ENCODE peak calls at places on chromosomes 12 and 14, in six cellular contexts. One of them, this sample, is unnamed.

GRCh38 chr12:98575013-98575412 is 18.5 kb upstream of the SLC25A3 start:
- DNase-seq in pancreas: no peak
- DNase-seq in effector memory CD4-positive, alpha-beta T cell: no peak
- DNase-seq in endodermal cell: peak; percentile 30
- DNase-seq in A549: no peak
- DNase-seq in neural progenitor cell: no peak
- DNase-seq in this sample: no peak

GRCh38 chr14:58620011-58620410 is 17.8 kb upstream of the DACT1 start:
- DNase-seq in neural progenitor cell: no peak
- DNase-seq in pancreas: no peak
- DNase-seq in A549: no peak
- DNase-seq in endodermal cell: no peak
- DNase-seq in effector memory CD4-positive, alpha-beta T cell: no peak
- DNase-seq in this sample: no peak

GRCh38 chr14:59321184-59321952 is 132.9 kb downstream of the DAAM1 start:
- DNase-seq in endodermal cell: no peak
- DNase-seq in pancreas: no peak
- DNase-seq in A549: no peak
- DNase-seq in effector memory CD4-positive, alpha-beta T cell: no peak
- DNase-seq in neural progenitor cell: no peak
- DNase-seq in this sample: no peak

GRCh38 chr12:113413488-113413939 is 8.7 kb upstream of the SDSL start:
- DNase-seq in pancreas: no peak
- DNase-seq in effector memory CD4-positive, alpha-beta T cell: no peak
- DNase-seq in A549: peak; percentile 71
- DNase-seq in endodermal cell: peak; percentile 76
- DNase-seq in neural progenitor cell: no peak
- DNase-seq in this sample: no peak

GRCh38 chr12:70078161-70078560 is 165.1 kb upstream of the CNOT2 start:
- DNase-seq in endodermal cell: no peak
- DNase-seq in neural progenitor cell: no peak
- DNase-seq in effector memory CD4-positive, alpha-beta T cell: no peak
- DNase-seq in A549: no peak
- DNase-seq in pancreas: no peak
- DNase-seq in this sample: no peak

GRCh38 chr14:68157971-68158371 is 338.4 kb downstream of the RAD51B start:
- DNase-seq in pancreas: no peak
- DNase-seq in neural progenitor cell: no peak
- DNase-seq in endodermal cell: no peak
- DNase-seq in effector memory CD4-positive, alpha-beta T cell: no peak
- DNase-seq in A549: no peak
- DNase-seq in this sample: no peak

GRCh38 chr12:27733052-27733656 is 22.5 kb downstream of the MRPS35 start:
- DNase-seq in neural progenitor cell: peak; percentile 29
- DNase-seq in pancreas: no peak
- DNase-seq in effector memory CD4-positive, alpha-beta T cell: no peak
- DNase-seq in endodermal cell: peak; percentile 58
- DNase-seq in A549: peak; percentile 55
- DNase-seq in this sample: no peak

GRCh38 chr14:56490379-56490778 is 89.2 kb upstream of the TMEM260 start:
- DNase-seq in effector memory CD4-positive, alpha-beta T cell: no peak
- DNase-seq in neural progenitor cell: peak; percentile 71
- DNase-seq in A549: peak; percentile 40
- DNase-seq in pancreas: no peak
- DNase-seq in endodermal cell: no peak
- DNase-seq in this sample: no peak

GRCh38 chr12:22051114-22051698 is 5.2 kb downstream of the CMAS start:
- DNase-seq in endodermal cell: no peak
- DNase-seq in effector memory CD4-positive, alpha-beta T cell: no peak
- DNase-seq in A549: no peak
- DNase-seq in pancreas: no peak
- DNase-seq in neural progenitor cell: no peak
- DNase-seq in this sample: no peak

GRCh38 chr12:107251288-107251687 is 157.9 kb upstream of the CRY1 start:
- DNase-seq in pancreas: no peak
- DNase-seq in neural progenitor cell: no peak
- DNase-seq in endodermal cell: no peak
- DNase-seq in effector memory CD4-positive, alpha-beta T cell: no peak
- DNase-seq in A549: no peak
- DNase-seq in this sample: no peak

GRCh38 chr14:71852201-71852600 is 80.0 kb upstream of the RGS6 start:
- DNase-seq in A549: no peak
- DNase-seq in pancreas: no peak
- DNase-seq in effector memory CD4-positive, alpha-beta T cell: no peak
- DNase-seq in neural progenitor cell: peak; percentile 46
- DNase-seq in endodermal cell: peak; percentile 50
- DNase-seq in this sample: no peak

GRCh38 chr12:113196996-113197395 is 11.5 kb downstream of the RITA1 start:
- DNase-seq in endodermal cell: peak; percentile 91
- DNase-seq in neural progenitor cell: peak; percentile 63
- DNase-seq in pancreas: peak; percentile 73
- DNase-seq in effector memory CD4-positive, alpha-beta T cell: no peak
- DNase-seq in A549: peak; percentile 84
- DNase-seq in this sample: peak; percentile 67

GRCh38 chr12:26936559-26937442 is 980 bp downstream of the INTS13 start:
- DNase-seq in pancreas: no peak
- DNase-seq in endodermal cell: no peak
- DNase-seq in A549: no peak
- DNase-seq in effector memory CD4-positive, alpha-beta T cell: no peak
- DNase-seq in neural progenitor cell: no peak
- DNase-seq in this sample: no peak

GRCh38 chr12:101277443-101277842 is 2.5 kb upstream of the UTP20 start:
- DNase-seq in neural progenitor cell: no peak
- DNase-seq in effector memory CD4-positive, alpha-beta T cell: no peak
- DNase-seq in pancreas: no peak
- DNase-seq in A549: no peak
- DNase-seq in endodermal cell: no peak
- DNase-seq in this sample: no peak

GRCh38 chr14:104735830-104736642 is 12.0 kb downstream of the ADSS1 start:
- DNase-seq in pancreas: no peak
- DNase-seq in A549: no peak
- DNase-seq in effector memory CD4-positive, alpha-beta T cell: no peak
- DNase-seq in endodermal cell: no peak
- DNase-seq in neural progenitor cell: no peak
- DNase-seq in this sample: peak; percentile 96

GRCh38 chr12:47139010-47139681 is 59.4 kb upstream of the AMIGO2 start:
- DNase-seq in effector memory CD4-positive, alpha-beta T cell: no peak
- DNase-seq in A549: no peak
- DNase-seq in pancreas: no peak
- DNase-seq in endodermal cell: no peak
- DNase-seq in neural progenitor cell: no peak
- DNase-seq in this sample: no peak

GRCh38 chr12:47419500-47419899 is 286.3 kb downstream of the RPAP3 start:
- DNase-seq in effector memory CD4-positive, alpha-beta T cell: no peak
- DNase-seq in pancreas: no peak
- DNase-seq in neural progenitor cell: no peak
- DNase-seq in endodermal cell: no peak
- DNase-seq in A549: no peak
- DNase-seq in this sample: no peak

GRCh38 chr12:11677024-11677423 is 27.6 kb downstream of the ETV6 start:
- DNase-seq in A549: no peak
- DNase-seq in endodermal cell: no peak
- DNase-seq in pancreas: no peak
- DNase-seq in neural progenitor cell: no peak
- DNase-seq in effector memory CD4-positive, alpha-beta T cell: no peak
- DNase-seq in this sample: no peak

GRCh38 chr12:22684526-22685118 is 59.7 kb downstream of the ETNK1 start:
- DNase-seq in pancreas: no peak
- DNase-seq in neural progenitor cell: peak; percentile 45
- DNase-seq in endodermal cell: no peak
- DNase-seq in effector memory CD4-positive, alpha-beta T cell: no peak
- DNase-seq in A549: peak; percentile 50
- DNase-seq in this sample: no peak

DNA sequence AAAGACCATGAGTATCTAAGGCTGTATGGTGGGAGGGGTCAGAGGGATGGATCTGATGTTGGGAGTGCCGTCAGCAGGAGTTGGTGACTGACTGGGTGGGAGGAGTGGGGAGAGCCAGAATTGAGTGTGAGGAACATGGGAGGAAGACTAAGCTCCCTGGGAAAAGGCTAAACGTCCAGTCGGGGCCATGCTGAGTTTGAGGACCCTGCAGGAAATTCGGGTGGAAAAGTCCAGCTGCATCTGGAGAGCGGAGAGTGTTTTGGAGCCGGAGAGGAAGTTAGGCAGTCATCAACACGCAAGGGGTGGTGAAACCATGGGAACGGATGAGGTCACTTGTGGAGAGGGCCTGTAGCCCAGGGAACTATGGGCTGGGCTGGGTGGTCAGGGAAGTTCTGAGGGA is 60.9 kb downstream of the ELK3 start:
- DNase-seq in pancreas: no peak
- DNase-seq in A549: no peak
- DNase-seq in endodermal cell: no peak
- DNase-seq in effector memory CD4-positive, alpha-beta T cell: no peak
- DNase-seq in neural progenitor cell: no peak
- DNase-seq in this sample: peak; percentile 54
- H3K4me1 ChIP-seq in pancreas: peaks cover 28% of the 10 kb centered on the region
- H3K4me1 ChIP-seq in A549: peaks cover 8% of the 10 kb centered on the region
- H3K4me1 ChIP-seq in endodermal cell: peaks cover 9% of the 10 kb centered on the region
- H3K4me1 ChIP-seq in effector memory CD4-positive, alpha-beta T cell: peaks cover 4% of the 10 kb centered on the region
- H3K4me1 ChIP-seq in neural progenitor cell: peaks cover 26% of the 10 kb centered on the region
- H3K4me1 ChIP-seq in this sample: no peaks in the 10 kb centered on the region

DNA sequence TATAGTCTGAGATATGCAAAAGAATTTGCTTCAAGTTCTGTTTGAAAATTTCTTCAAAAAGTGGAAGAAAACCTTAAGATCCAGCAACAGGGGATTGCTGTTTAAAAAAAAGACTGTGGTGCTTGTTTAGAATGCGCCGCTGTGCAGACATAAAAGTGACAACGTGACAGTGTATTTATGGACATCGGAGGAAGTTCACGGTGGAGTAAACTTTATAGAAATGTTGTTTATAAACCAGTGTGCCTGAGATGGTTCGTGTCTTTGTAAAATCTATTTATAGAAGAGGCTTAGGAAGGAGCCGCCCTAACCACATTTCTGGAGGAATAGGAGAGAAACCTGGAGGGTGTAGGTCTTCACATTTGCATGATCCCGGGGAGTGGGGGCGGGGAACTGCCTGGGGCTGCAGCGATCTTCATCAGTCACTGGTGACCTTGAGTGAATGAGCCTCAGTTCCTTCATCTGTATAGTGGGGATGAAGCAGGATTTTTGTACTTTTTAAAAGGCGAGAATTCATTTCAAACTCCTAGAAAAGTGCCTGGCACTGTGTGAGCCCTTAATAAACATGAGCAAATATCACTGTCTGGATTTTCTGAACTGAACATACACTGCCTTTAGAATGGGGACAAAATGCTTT is 27.6 kb downstream of the ADGRD1 start:
- DNase-seq in pancreas: no peak
- DNase-seq in A549: no peak
- DNase-seq in effector memory CD4-positive, alpha-beta T cell: no peak
- DNase-seq in neural progenitor cell: no peak
- DNase-seq in endodermal cell: peak; percentile 41
- DNase-seq in this sample: no peak
- H3K4me1 ChIP-seq in pancreas: no peaks in the 10 kb centered on the region
- H3K4me1 ChIP-seq in A549: no peaks in the 10 kb centered on the region
- H3K4me1 ChIP-seq in effector memory CD4-positive, alpha-beta T cell: no peaks in the 10 kb centered on the region
- H3K4me1 ChIP-seq in neural progenitor cell: no peaks in the 10 kb centered on the region
- H3K4me1 ChIP-seq in endodermal cell: no peaks in the 10 kb centered on the region
- H3K4me1 ChIP-seq in this sample: no peaks in the 10 kb centered on the region

DNA sequence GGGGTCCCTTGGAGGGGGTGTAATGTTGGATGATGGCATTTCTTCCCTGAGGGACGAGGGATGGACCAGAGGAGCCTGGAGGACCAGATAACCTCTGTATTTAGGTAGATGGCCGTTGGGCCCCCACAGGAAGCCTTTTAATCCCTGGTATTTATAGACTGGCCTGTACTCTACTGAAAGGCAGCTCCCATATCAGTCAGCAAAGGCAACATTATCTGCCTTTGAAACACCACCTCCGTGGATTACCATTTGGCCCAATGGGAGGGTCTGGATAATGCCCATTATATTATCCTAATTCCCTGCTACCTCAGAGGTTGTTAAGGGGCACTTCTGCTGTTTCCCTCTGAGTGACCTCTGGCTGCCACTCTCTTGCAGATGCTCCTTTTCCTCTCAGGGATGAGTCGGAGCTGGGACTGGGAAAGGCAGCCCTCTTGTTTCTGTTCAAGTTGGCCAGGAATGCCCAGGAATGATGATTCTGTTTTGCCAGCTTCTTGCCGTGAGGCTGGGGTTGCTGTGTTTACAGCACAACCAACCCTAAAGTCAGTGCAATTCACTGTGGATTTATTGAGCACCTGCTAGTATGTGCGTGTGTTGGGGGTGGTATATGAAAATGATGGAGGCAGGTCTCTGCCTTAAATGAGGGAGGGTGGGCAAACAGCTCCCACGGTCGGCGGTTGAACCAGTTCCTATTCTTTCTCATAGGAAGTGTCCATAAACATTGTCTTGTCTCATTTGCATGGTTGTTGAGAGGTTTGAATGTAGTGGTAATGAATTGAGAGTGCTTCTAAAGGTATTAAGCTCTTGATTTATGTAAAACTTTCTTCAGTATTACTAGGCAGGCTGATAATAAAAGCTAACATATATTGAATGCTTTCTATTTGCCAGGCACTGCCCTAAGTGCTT is 18.1 kb downstream of the SUSD6 start:
- DNase-seq in endodermal cell: no peak
- DNase-seq in pancreas: no peak
- DNase-seq in A549: no peak
- DNase-seq in effector memory CD4-positive, alpha-beta T cell: no peak
- DNase-seq in neural progenitor cell: peak; percentile 35
- DNase-seq in this sample: no peak
- H3K4me1 ChIP-seq in endodermal cell: peaks cover 21% of the 10 kb centered on the region
- H3K4me1 ChIP-seq in pancreas: peaks cover 56% of the 10 kb centered on the region
- H3K4me1 ChIP-seq in A549: peaks cover 5% of the 10 kb centered on the region
- H3K4me1 ChIP-seq in effector memory CD4-positive, alpha-beta T cell: peaks cover 37% of the 10 kb centered on the region
- H3K4me1 ChIP-seq in neural progenitor cell: peaks cover 58% of the 10 kb centered on the region
- H3K4me1 ChIP-seq in this sample: peaks cover 65% of the 10 kb centered on the region

GRCh38 chr12:50641566-50641965 is 122.3 kb upstream of the ATF1 start:
- DNase-seq in endodermal cell: peak; percentile 73
- DNase-seq in pancreas: peak; percentile 42
- DNase-seq in neural progenitor cell: no peak
- DNase-seq in effector memory CD4-positive, alpha-beta T cell: no peak
- DNase-seq in A549: no peak
- DNase-seq in this sample: no peak

GRCh38 chr12:50640321-50640939 is 123.5 kb upstream of the ATF1 start:
- DNase-seq in A549: no peak
- DNase-seq in endodermal cell: no peak
- DNase-seq in neural progenitor cell: no peak
- DNase-seq in effector memory CD4-positive, alpha-beta T cell: no peak
- DNase-seq in pancreas: no peak
- DNase-seq in this sample: no peak

GRCh38 chr12:50637870-50638481 is 125.9 kb upstream of the ATF1 start:
- DNase-seq in effector memory CD4-positive, alpha-beta T cell: no peak
- DNase-seq in neural progenitor cell: peak; percentile 66
- DNase-seq in A549: peak; percentile 54
- DNase-seq in endodermal cell: no peak
- DNase-seq in pancreas: no peak
- DNase-seq in this sample: no peak

GRCh38 chr12:50638482-50638880 is 125.4 kb upstream of the ATF1 start:
- DNase-seq in pancreas: no peak
- DNase-seq in neural progenitor cell: no peak
- DNase-seq in A549: no peak
- DNase-seq in endodermal cell: no peak
- DNase-seq in effector memory CD4-positive, alpha-beta T cell: no peak
- DNase-seq in this sample: no peak

DNA sequence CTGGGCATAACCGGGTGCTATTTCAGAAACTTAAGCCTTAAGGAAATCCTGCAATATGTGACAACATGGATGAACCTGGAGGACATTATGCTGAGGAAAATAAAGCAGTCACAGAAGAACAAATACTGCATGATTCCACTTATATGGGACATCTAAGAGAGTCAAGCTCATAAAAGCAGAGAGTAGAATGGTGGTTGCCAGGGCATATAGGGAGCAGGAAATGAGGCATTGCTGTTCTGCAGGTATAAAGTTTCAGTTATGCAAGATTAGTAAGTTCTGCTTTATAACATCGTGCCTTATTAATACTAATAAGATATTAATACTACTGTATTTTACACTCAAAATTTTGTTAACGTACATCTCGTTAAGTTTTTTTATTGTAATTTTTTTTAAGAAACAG is 124.2 kb upstream of the ATF1 start:
- DNase-seq in effector memory CD4-positive, alpha-beta T cell: no peak
- DNase-seq in A549: no peak
- DNase-seq in neural progenitor cell: no peak
- DNase-seq in pancreas: no peak
- DNase-seq in endodermal cell: no peak
- DNase-seq in this sample: no peak
- H3K4me1 ChIP-seq in effector memory CD4-positive, alpha-beta T cell: peaks cover 4% of the 10 kb centered on the region
- H3K4me1 ChIP-seq in A549: peaks cover 26% of the 10 kb centered on the region
- H3K4me1 ChIP-seq in neural progenitor cell: peaks cover 10% of the 10 kb centered on the region
- H3K4me1 ChIP-seq in pancreas: peaks cover 17% of the 10 kb centered on the region
- H3K4me1 ChIP-seq in endodermal cell: no peaks in the 10 kb centered on the region
- H3K4me1 ChIP-seq in this sample: peaks cover 9% of the 10 kb centered on the region